ENCODE peak calls at places on chromosome 9, in four cellular contexts. J, G, S and L are unnamed samples.

GRCh38 chr9:83144492-83144891 is 81.5 kb upstream of the RASEF start:
- DNase-seq in J (no peak), G (no peak), S (no peak), L (no peak)

GRCh38 chr9:135575995-135576631 is 14.6 kb downstream of the PAEP start:
- DNase-seq in J (no peak), G (no peak), S (no peak), L (no peak)

GRCh38 chr9:16147726-16148125 is 594.9 kb downstream of the CCDC171 start:
- DNase-seq in J (no peak), G (no peak), S (no peak), L (no peak)

GRCh38 chr9:32986971-32987370 is 14.5 kb downstream of the APTX start:
- DNase-seq in J (no peak), G (no peak), S (no peak), L (no peak)

GRCh38 chr9:108150736-108151135 is 661.2 kb upstream of the KLF4 start:
- DNase-seq in J (no peak), G (no peak), S (no peak), L (no peak)

GRCh38 chr9:15722888-15723287 is 170.0 kb downstream of the CCDC171 start:
- DNase-seq in J (no peak), G (no peak), S (no peak), L (no peak)

GRCh38 chr9:112556497-112557085 is 70.0 kb downstream of the KIAA1958 start:
- DNase-seq in J (no peak), G (no peak), S (no peak), L (no peak)

GRCh38 chr9:121271368-121272351 is 3.7 kb downstream of the GSN start:
- DNase-seq in J (no peak), G (no peak), S (no peak), L (no peak)

GRCh38 chr9:109705515-109705914 is 74.5 kb upstream of the PALM2AKAP2 start:
- DNase-seq in J (no peak), G (no peak), S (peak), L (no peak)

GRCh38 chr9:85430659-85431370 is 310.9 kb downstream of the AGTPBP1 start:
- DNase-seq in J (no peak), G (no peak), S (no peak), L (no peak)

GRCh38 chr9:38214441-38214840 is 145.4 kb upstream of the SHB start:
- DNase-seq in J (no peak), G (peak), S (no peak), L (no peak)

GRCh38 chr9:5971740-5972139 is 43.7 kb downstream of the RANBP6 start:
- DNase-seq in J (no peak), G (no peak), S (no peak), L (no peak)

GRCh38 chr9:104997536-104997935 is 69.6 kb upstream of the ABCA1 start:
- DNase-seq in J (no peak), G (no peak), S (no peak), L (no peak)

GRCh38 chr9:107546859-107547258 is 57.3 kb upstream of the KLF4 start:
- DNase-seq in J (no peak), G (no peak), S (peak), L (no peak)

GRCh38 chr9:122031157-122031556 is 62.0 kb downstream of the TTLL11 start:
- DNase-seq in J (no peak), G (no peak), S (no peak), L (no peak)

GRCh38 chr9:129726322-129727160 is 26.3 kb downstream of the PTGES start:
- DNase-seq in J (peak), G (peak), S (peak), L (peak)

GRCh38 chr9:34513567-34514214 is 9.1 kb downstream of the ENHO start:
- DNase-seq in J (no peak), G (peak), S (no peak), L (no peak)

GRCh38 chr9:4180907-4181605 is 118.8 kb downstream of the GLIS3 start:
- DNase-seq in J (no peak), G (no peak), S (no peak), L (no peak)

GRCh38 chr9:72554221-72554641 is 32.8 kb downstream of the TMC1 start:
- DNase-seq in J (no peak), G (no peak), S (peak), L (peak)

GRCh38 chr9:75491533-75491932 is 398.9 kb upstream of the PCSK5 start:
- DNase-seq in J (no peak), G (no peak), S (no peak), L (no peak)

GRCh38 chr9:19934301-19934868 is 145.5 kb upstream of the SLC24A2 start:
- DNase-seq in J (no peak), G (peak), S (no peak), L (no peak)

GRCh38 chr9:2729721-2730120 is 12.4 kb downstream of the KCNV2 start:
- DNase-seq in J (no peak), G (no peak), S (no peak), L (no peak)

GRCh38 chr9:111754800-111755199 is 39.9 kb downstream of the SHOC1 start:
- DNase-seq in J (no peak), G (no peak), S (no peak), L (no peak)

GRCh38 chr9:127534931-127535330 is 77.1 kb upstream of the STXBP1 start:
- DNase-seq in J (no peak), G (no peak), S (no peak), L (no peak)

GRCh38 chr9:16039103-16039987 is 486.5 kb downstream of the CCDC171 start:
- DNase-seq in J (no peak), G (peak), S (peak), L (no peak)

GRCh38 chr9:89953824-89954223 is 349.0 kb downstream of the GADD45G start:
- DNase-seq in J (no peak), G (no peak), S (no peak), L (no peak)

GRCh38 chr9:107949058-107949457 is 459.5 kb upstream of the KLF4 start:
- DNase-seq in J (no peak), G (no peak), S (no peak), L (no peak)

GRCh38 chr9:111898331-111899096 is 1.9 kb downstream of the UGCG start:
- DNase-seq in J (no peak), G (no peak), S (no peak), L (no peak)

GRCh38 chr9:15513335-15513734 is 2.6 kb upstream of the PSIP1 start:
- DNase-seq in J (peak), G (peak), S (peak), L (peak)

GRCh38 chr9:126049896-126050604 is 276.6 kb upstream of the MVB12B start:
- DNase-seq in J (peak), G (no peak), S (no peak), L (peak)

GRCh38 chr9:16197578-16198370 is 644.9 kb downstream of the CCDC171 start:
- DNase-seq in J (no peak), G (no peak), S (no peak), L (no peak)

GRCh38 chr9:3677541-3677940 is 151.7 kb upstream of the RFX3 start:
- DNase-seq in J (no peak), G (no peak), S (no peak), L (no peak)

GRCh38 chr9:83403864-83404263 is 134.3 kb downstream of the FRMD3 start:
- DNase-seq in J (no peak), G (no peak), S (no peak), L (no peak)

GRCh38 chr9:82606761-82607382 is 456.1 kb downstream of the RASEF start:
- DNase-seq in J (no peak), G (peak), S (peak), L (peak)

GRCh38 chr9:21836437-21837161 is 34.2 kb downstream of the MTAP start:
- DNase-seq in J (no peak), G (no peak), S (peak), L (no peak)

GRCh38 chr9:20117482-20117881 is 328.6 kb upstream of the SLC24A2 start:
- DNase-seq in J (no peak), G (no peak), S (peak), L (no peak)

GRCh38 chr9:19156026-19156474 is 28.8 kb upstream of the PLIN2 start:
- DNase-seq in J (no peak), G (no peak), S (peak), L (no peak)

DNA sequence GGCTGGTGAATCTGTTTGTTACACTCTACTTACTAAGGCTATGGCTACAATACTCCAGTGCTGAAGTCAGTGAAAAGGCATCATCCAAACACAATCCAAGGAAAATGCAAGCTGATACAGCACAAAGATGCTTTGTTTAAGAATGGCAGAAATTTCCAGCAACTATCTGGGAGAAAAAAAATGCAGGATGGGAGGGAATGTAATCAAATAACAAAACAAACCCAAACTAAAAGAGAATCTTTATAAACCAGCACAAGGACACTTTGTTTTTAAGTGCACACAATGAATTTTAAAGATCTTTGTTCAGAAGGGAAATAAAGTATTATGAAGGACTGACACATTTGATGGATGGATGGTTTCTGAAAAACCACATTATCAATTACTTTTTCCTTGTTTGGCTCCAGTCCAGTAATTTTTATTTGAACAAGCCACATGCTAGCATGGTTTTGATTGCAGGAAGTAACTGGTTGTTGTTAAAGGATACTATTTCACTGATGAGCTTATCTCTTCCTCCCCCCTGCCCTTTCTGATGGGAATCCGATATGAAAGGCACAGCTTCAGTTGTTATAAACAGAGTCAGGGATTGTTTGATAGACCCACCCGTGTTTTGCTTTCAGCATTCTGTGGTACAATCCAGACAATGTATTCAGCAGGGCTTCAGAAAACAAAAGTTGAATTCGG is 12.1 kb upstream of the TLE4 start:
- DNase-seq in J (no peak), G (no peak), S (no peak), L (no peak)
- TF ChIP-seq NR3C1 in J (no peak), G (no peak), S (no peak), L (no peak)

GRCh38 chr9:137217276-137218211 is 4.5 kb downstream of the RNF208 start:
- DNase-seq in J (peak), G (peak), S (peak), L (no peak)
- TF ChIP-seq NR3C1 in J (no peak), G (no peak), S (no peak), L (no peak)

GRCh38 chr9:76856016-76856415 is 49.9 kb downstream of the PRUNE2 start:
- DNase-seq in J (no peak), G (no peak), S (no peak), L (no peak)
- TF ChIP-seq NR3C1 in J (no peak), G (no peak), S (no peak), L (no peak)

GRCh38 chr9:70481471-70481870 is 67.0 kb upstream of the KLF9 start:
- DNase-seq in J (no peak), G (no peak), S (no peak), L (no peak)

GRCh38 chr9:70478963-70479641 is 64.6 kb upstream of the KLF9 start:
- DNase-seq in J (no peak), G (no peak), S (no peak), L (no peak)

GRCh38 chr9:70479880-70480291 is 65.4 kb upstream of the KLF9 start:
- DNase-seq in J (no peak), G (peak), S (no peak), L (no peak)

GRCh38 chr9:70477907-70478480 is 63.5 kb upstream of the KLF9 start:
- DNase-seq in J (no peak), G (no peak), S (no peak), L (no peak)

DNA sequence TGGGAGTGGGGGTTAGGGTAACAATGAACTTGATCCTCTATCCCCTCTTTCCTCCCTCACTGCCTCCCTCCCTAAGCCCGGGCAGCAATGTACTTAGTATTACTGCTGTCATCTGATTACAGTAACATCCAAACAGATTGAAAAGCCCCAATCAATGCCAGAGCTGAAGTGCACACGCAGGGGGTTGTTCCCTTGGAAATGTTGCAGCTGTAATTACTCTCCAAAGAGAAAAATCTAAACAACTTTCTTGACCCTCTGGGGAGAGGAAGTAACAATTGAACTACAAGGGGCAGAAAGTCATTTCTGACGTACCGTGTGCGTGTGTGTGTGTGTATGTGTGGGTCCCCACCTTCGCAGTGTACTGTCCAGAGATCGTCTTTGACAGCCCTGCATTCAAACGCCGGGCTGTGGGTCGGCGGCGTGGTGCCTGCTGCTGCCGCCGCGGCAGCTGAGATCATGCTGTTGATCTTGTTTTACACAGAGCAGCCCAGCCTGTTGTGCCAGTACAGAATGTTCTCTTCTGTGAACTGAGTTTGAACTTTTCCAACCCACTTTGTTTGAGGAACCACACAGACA is 66.0 kb upstream of the KLF9 start:
- DNase-seq in J (no peak), G (no peak), S (no peak), L (no peak)
- TF ChIP-seq NR3C1 in J (no peak), G (no peak), S (no peak), L (no peak)

DNA sequence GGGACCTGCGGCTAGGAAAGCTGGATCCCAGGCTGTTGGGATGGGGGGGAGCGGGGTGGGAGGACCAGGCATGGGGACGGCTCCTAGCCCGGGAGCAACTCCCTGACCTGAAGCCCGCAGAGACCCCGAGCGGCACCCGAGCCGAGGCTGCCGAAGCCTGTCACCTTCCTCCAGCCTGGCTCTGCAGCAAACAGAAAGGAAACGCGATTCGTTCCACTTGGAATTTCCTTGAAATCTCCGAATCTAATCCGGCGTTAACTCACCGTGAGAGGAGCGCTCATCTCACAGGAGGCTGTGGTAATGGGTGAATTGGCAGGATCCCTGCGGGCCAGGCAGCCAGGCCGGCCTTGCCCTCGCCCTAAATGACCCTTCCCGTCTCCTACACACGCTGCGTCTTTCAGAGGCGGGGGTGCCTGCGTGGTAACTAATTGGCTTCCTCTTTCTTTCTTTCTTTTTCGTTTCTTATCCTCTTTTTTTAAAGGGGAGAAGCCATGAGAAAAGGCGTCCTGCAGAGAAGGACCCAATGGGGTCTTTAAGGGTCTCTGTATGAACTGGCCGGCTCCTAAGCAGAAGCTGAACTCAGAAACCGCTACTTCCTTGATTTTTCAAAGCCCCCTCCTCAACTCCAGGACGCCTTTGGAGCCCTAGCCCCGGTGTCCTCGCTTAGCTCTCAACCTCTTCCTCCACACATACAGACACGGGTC is 8.5 kb downstream of the PAX5 start:
- DNase-seq in J (no peak), G (no peak), S (no peak), L (no peak)
- TF ChIP-seq NR3C1 in J (no peak), G (no peak), S (no peak), L (no peak)

DNA sequence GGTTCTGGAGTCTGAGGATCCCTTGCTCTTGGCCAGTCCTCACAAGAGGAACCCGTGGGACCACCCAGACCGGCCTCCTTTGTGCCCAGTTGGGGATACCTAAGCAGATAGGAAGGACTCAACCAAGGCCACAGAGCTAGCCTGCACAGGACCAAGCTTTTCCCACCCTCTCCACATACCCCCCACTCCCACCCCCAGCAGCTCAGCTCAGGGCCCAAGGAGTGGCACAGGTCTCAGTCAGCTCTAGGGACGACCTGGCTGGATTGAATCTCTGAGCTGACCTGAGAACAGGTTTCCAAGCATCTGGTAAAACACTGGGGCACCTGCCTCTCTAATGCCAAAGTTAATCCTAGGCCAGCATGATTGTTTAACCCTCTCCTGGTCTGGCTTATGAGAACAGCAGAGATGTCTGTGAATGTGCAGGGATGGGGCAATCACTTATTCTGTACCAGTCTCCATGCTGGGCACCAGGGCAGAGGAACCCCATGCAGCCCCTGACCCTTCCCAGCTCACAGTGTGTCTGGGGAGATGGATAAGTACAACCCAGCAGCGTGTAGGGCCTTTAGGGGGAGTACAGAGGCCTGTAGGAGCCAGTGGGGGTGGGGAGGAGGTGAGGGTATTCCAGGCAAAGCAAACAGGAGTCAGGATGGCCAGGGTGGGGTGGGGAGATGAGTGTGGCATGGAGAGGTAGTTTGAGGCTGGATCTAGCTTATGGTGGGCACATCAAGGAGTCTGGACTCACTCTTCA is 605 bp upstream of the KIF12 start:
- DNase-seq in J (no peak), G (no peak), S (no peak), L (no peak)
- TF ChIP-seq NR3C1 in J (no peak), G (no peak), S (no peak), L (no peak)